ENCODE peak calls at places on chromosomes 6 and 20, in seven cellular contexts. One of them, this sample, is unnamed.
A peak's percentile ranks its signal among the peaks of the same experiment; 100 is the strongest.

GRCh38 chr6:151963001-151963400 is 155.5 kb downstream of the ESR1 start:
- DNase-seq in mesendoderm: no peak
- DNase-seq in IMR-90: no peak
- DNase-seq in H1: no peak
- DNase-seq in trophoblast cell: peak; percentile 28
- DNase-seq in neuronal stem cell: no peak
- DNase-seq in H9: no peak
- DNase-seq in this sample: no peak

GRCh38 chr6:49453221-49453620 is 9.8 kb downstream of the MMUT start:
- DNase-seq in mesendoderm: peak; percentile 13
- DNase-seq in H9: no peak
- DNase-seq in neuronal stem cell: no peak
- DNase-seq in IMR-90: no peak
- DNase-seq in H1: no peak
- DNase-seq in trophoblast cell: peak; percentile 19
- DNase-seq in this sample: peak; percentile 16

GRCh38 chr6:31559958-31560696 is 12.0 kb upstream of the LTA start:
- DNase-seq in H9: no peak
- DNase-seq in trophoblast cell: peak; percentile 39
- DNase-seq in IMR-90: peak; percentile 52
- DNase-seq in H1: no peak
- DNase-seq in mesendoderm: peak; percentile 83
- DNase-seq in neuronal stem cell: no peak
- DNase-seq in this sample: peak; percentile 80

GRCh38 chr20:10667077-10667401 is 6.8 kb downstream of the JAG1 start:
- DNase-seq in trophoblast cell: no peak
- DNase-seq in H1: no peak
- DNase-seq in IMR-90: no peak
- DNase-seq in H9: no peak
- DNase-seq in mesendoderm: no peak
- DNase-seq in neuronal stem cell: no peak
- DNase-seq in this sample: no peak

GRCh38 chr20:41275181-41275793 is 42.2 kb downstream of the ZHX3 start:
- DNase-seq in H9: no peak
- DNase-seq in neuronal stem cell: no peak
- DNase-seq in mesendoderm: no peak
- DNase-seq in IMR-90: peak; percentile 73
- DNase-seq in trophoblast cell: no peak
- DNase-seq in H1: no peak
- DNase-seq in this sample: peak; percentile 23

GRCh38 chr20:31608256-31608980 is 3.3 kb downstream of the ID1 start:
- DNase-seq in IMR-90: peak; percentile 48
- DNase-seq in H1: peak; percentile 87
- DNase-seq in trophoblast cell: peak; percentile 97
- DNase-seq in neuronal stem cell: peak; percentile 64
- DNase-seq in H9: peak; percentile 92
- DNase-seq in mesendoderm: peak; percentile 98
- DNase-seq in this sample: peak; percentile 85

GRCh38 chr6:160248538-160248937 is 10.1 kb downstream of the SLC22A2 start:
- DNase-seq in trophoblast cell: no peak
- DNase-seq in mesendoderm: no peak
- DNase-seq in H1: no peak
- DNase-seq in H9: no peak
- DNase-seq in IMR-90: no peak
- DNase-seq in neuronal stem cell: no peak
- DNase-seq in this sample: peak; percentile 1

GRCh38 chr20:23926941-23927872 is 47.7 kb upstream of the CST5 start:
- DNase-seq in neuronal stem cell: no peak
- DNase-seq in IMR-90: no peak
- DNase-seq in mesendoderm: no peak
- DNase-seq in trophoblast cell: peak; percentile 70
- DNase-seq in H9: no peak
- DNase-seq in H1: no peak
- DNase-seq in this sample: no peak

GRCh38 chr6:6925391-6926164 is 182.2 kb upstream of the RREB1 start:
- DNase-seq in mesendoderm: no peak
- DNase-seq in H9: no peak
- DNase-seq in IMR-90: peak; percentile 20
- DNase-seq in neuronal stem cell: no peak
- DNase-seq in H1: no peak
- DNase-seq in trophoblast cell: peak; percentile 69
- DNase-seq in this sample: peak; percentile 59

GRCh38 chr20:58659841-58660240 is 8.8 kb downstream of the STX16 start:
- DNase-seq in H1: peak; percentile 41
- DNase-seq in mesendoderm: peak; percentile 69
- DNase-seq in trophoblast cell: peak; percentile 36
- DNase-seq in H9: no peak
- DNase-seq in IMR-90: no peak
- DNase-seq in neuronal stem cell: no peak
- DNase-seq in this sample: no peak

GRCh38 chr6:163367388-163368183 is 46.9 kb upstream of the QKI start:
- DNase-seq in IMR-90: no peak
- DNase-seq in neuronal stem cell: no peak
- DNase-seq in H9: no peak
- DNase-seq in mesendoderm: no peak
- DNase-seq in trophoblast cell: peak; percentile 21
- DNase-seq in H1: no peak
- DNase-seq in this sample: no peak

GRCh38 chr6:28757429-28758045 is 166.2 kb downstream of the TRIM27 start:
- DNase-seq in neuronal stem cell: no peak
- DNase-seq in trophoblast cell: peak; percentile 54
- DNase-seq in mesendoderm: peak; percentile 75
- DNase-seq in H1: peak; percentile 73
- DNase-seq in IMR-90: no peak
- DNase-seq in H9: peak; percentile 58
- DNase-seq in this sample: no peak

GRCh38 chr6:43517503-43518357 is 841 bp downstream of the POLR1C start:
- DNase-seq in IMR-90: peak; percentile 16
- DNase-seq in trophoblast cell: no peak
- DNase-seq in H1: no peak
- DNase-seq in mesendoderm: peak; percentile 36
- DNase-seq in neuronal stem cell: no peak
- DNase-seq in H9: no peak
- DNase-seq in this sample: no peak

GRCh38 chr6:81241717-81242116 is 510.8 kb downstream of the TENT5A start:
- DNase-seq in trophoblast cell: peak; percentile 71
- DNase-seq in mesendoderm: peak; percentile 33
- DNase-seq in neuronal stem cell: no peak
- DNase-seq in H1: no peak
- DNase-seq in H9: no peak
- DNase-seq in IMR-90: peak; percentile 49
- DNase-seq in this sample: peak; percentile 38

GRCh38 chr20:50351541-50351940 is 158.6 kb upstream of the PTPN1 start:
- DNase-seq in mesendoderm: no peak
- DNase-seq in IMR-90: no peak
- DNase-seq in H9: no peak
- DNase-seq in H1: no peak
- DNase-seq in neuronal stem cell: no peak
- DNase-seq in trophoblast cell: no peak
- DNase-seq in this sample: no peak

GRCh38 chr6:2746557-2747061 is 4.1 kb downstream of the MYLK4 start:
- DNase-seq in trophoblast cell: peak; percentile 29
- DNase-seq in mesendoderm: peak; percentile 74
- DNase-seq in H9: no peak
- DNase-seq in H1: no peak
- DNase-seq in neuronal stem cell: peak; percentile 55
- DNase-seq in IMR-90: no peak
- DNase-seq in this sample: no peak

GRCh38 chr6:136103763-136104311 is 146.3 kb downstream of the MTFR2 start:
- DNase-seq in neuronal stem cell: peak; percentile 36
- DNase-seq in IMR-90: no peak
- DNase-seq in H9: peak; percentile 54
- DNase-seq in H1: peak; percentile 48
- DNase-seq in mesendoderm: peak; percentile 53
- DNase-seq in trophoblast cell: no peak
- DNase-seq in this sample: peak; percentile 89

GRCh38 chr20:5148581-5148980 is 21.8 kb downstream of the CDS2 start:
- DNase-seq in mesendoderm: no peak
- DNase-seq in trophoblast cell: no peak
- DNase-seq in H9: no peak
- DNase-seq in IMR-90: no peak
- DNase-seq in H1: no peak
- DNase-seq in neuronal stem cell: no peak
- DNase-seq in this sample: no peak

DNA sequence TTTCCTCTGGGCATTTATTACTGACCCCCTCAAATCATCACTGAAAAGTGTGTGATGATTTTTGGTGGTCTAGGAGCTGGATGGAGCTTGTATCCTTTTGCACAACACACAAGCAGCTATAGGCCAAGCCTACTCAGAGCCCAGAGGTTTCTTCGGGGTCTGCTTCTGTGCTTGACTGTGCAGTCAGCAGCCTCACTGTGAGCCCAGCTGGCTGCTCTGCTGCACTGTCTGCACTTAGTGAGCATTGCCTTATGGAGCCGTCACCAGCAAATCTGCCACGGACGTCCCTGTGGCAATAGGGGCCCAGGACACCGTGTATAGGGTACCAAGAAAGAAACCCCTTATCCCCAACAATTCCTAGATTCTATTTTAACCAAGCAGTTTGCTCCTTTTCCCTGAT is 38.6 kb upstream of the GMPR start:
- DNase-seq in H9: no peak
- DNase-seq in neuronal stem cell: no peak
- DNase-seq in H1: no peak
- DNase-seq in trophoblast cell: no peak
- DNase-seq in mesendoderm: no peak
- DNase-seq in IMR-90: no peak
- DNase-seq in this sample: peak; percentile 27
- H3K9ac ChIP-seq in H9: no peak overlapping the region
- H3K9ac ChIP-seq in neuronal stem cell: no peak overlapping the region
- H3K9ac ChIP-seq in H1: no peak overlapping the region
- H3K9ac ChIP-seq in trophoblast cell: peak overlapping the region; percentile 28
- H3K9ac ChIP-seq in mesendoderm: no peak overlapping the region
- H3K9ac ChIP-seq in IMR-90: no peak overlapping the region
- H3K9ac ChIP-seq in this sample: peak overlapping the region; percentile 61

GRCh38 chr6:116575227-116575626 is 3.9 kb downstream of the RWDD1 start:
- DNase-seq in IMR-90: no peak
- DNase-seq in H1: no peak
- DNase-seq in neuronal stem cell: no peak
- DNase-seq in H9: no peak
- DNase-seq in mesendoderm: peak; percentile 31
- DNase-seq in trophoblast cell: no peak
- DNase-seq in this sample: no peak
- H3K4ac ChIP-seq in IMR-90: no peak overlapping the region
- H3K4ac ChIP-seq in H1: no peak overlapping the region
- H3K4ac ChIP-seq in neuronal stem cell: no peak overlapping the region
- H3K4ac ChIP-seq in H9: no peak overlapping the region
- H3K4ac ChIP-seq in mesendoderm: no peak overlapping the region
- H3K4ac ChIP-seq in trophoblast cell: no peak overlapping the region
- H3K4ac ChIP-seq in this sample: no peak overlapping the region

GRCh38 chr6:150144294-150144868 is 1.5 kb downstream of the PPP1R14C start:
- DNase-seq in mesendoderm: no peak
- DNase-seq in trophoblast cell: no peak
- DNase-seq in H1: no peak
- DNase-seq in IMR-90: no peak
- DNase-seq in H9: no peak
- DNase-seq in neuronal stem cell: no peak
- DNase-seq in this sample: no peak

GRCh38 chr6:150142304-150142656 is 564 bp upstream of the PPP1R14C start:
- DNase-seq in H9: no peak
- DNase-seq in mesendoderm: peak; percentile 19
- DNase-seq in IMR-90: no peak
- DNase-seq in H1: no peak
- DNase-seq in trophoblast cell: peak; percentile 27
- DNase-seq in neuronal stem cell: no peak
- DNase-seq in this sample: peak; percentile 5

GRCh38 chr6:150140236-150140969 is 2.4 kb upstream of the PPP1R14C start:
- DNase-seq in trophoblast cell: no peak
- DNase-seq in mesendoderm: no peak
- DNase-seq in IMR-90: no peak
- DNase-seq in H1: no peak
- DNase-seq in neuronal stem cell: no peak
- DNase-seq in H9: no peak
- DNase-seq in this sample: no peak

GRCh38 chr6:150143521-150144293 is 863 bp downstream of the PPP1R14C start:
- DNase-seq in neuronal stem cell: peak; percentile 29
- DNase-seq in H9: no peak
- DNase-seq in trophoblast cell: no peak
- DNase-seq in IMR-90: no peak
- DNase-seq in H1: peak; percentile 59
- DNase-seq in mesendoderm: no peak
- DNase-seq in this sample: no peak

DNA sequence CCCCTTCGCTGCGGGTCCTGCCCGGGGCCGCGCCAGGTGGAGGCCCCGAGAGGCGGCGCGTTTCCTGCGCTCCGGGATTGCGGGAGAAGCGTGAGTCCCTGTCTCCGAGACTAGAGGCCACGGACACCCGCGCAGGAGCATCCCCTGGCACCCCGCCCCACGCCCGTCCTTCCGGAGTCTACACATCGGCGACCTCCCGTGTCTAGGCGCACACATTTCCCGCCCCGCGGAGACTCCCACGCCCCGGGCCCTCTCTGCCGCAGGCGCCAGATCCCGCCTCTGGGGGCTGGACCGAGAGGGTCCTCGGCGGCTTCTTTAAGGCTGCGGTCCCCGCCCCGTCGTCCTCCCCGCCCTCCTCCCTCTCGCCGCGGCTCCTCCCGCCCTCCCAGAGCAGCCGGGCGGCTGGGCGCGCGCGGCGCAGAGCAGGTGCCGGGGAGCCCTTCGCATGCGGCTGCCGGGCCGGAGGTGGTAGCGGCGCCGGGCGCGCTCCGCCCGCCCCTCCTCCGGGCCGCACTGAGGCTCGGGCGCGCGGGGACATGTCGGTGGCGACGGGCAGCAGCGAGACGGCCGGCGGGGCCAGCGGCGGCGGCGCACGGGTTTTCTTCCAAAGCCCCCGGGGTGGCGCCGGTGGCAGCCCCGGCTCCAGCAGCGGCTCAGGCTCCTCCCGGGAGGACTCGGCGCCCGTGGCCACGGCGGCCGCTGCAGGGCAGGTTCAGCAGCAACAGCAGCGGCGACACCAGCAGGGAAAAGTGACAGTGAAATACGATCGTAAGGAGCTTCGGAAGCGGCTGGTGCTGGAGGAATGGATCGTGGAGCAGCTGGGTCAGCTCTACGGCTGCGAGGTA is at the start of gene PPP1R14C:
- DNase-seq in H9: peak; percentile 68
- DNase-seq in IMR-90: no peak
- DNase-seq in neuronal stem cell: peak; percentile 58
- DNase-seq in trophoblast cell: peak; percentile 27
- DNase-seq in H1: peak; percentile 75
- DNase-seq in mesendoderm: peak; percentile 63
- DNase-seq in this sample: no peak
- H3K9ac ChIP-seq in H9: no peak within 1 kb of the TSS
- H3K9ac ChIP-seq in IMR-90: no peak within 1 kb of the TSS
- H3K9ac ChIP-seq in neuronal stem cell: peak within 1 kb of the TSS; percentile 79
- H3K9ac ChIP-seq in trophoblast cell: no peak within 1 kb of the TSS
- H3K9ac ChIP-seq in H1: no peak within 1 kb of the TSS
- H3K9ac ChIP-seq in mesendoderm: no peak within 1 kb of the TSS
- H3K9ac ChIP-seq in this sample: peak within 1 kb of the TSS; percentile 51

GRCh38 chr20:14360386-14360785 is 23.0 kb upstream of the FLRT3 start:
- DNase-seq in neuronal stem cell: no peak
- DNase-seq in H9: no peak
- DNase-seq in trophoblast cell: no peak
- DNase-seq in IMR-90: peak; percentile 20
- DNase-seq in mesendoderm: no peak
- DNase-seq in H1: no peak
- DNase-seq in this sample: no peak

GRCh38 chr20:14361509-14362179 is 24.2 kb upstream of the FLRT3 start:
- DNase-seq in IMR-90: no peak
- DNase-seq in mesendoderm: no peak
- DNase-seq in neuronal stem cell: no peak
- DNase-seq in trophoblast cell: no peak
- DNase-seq in H9: no peak
- DNase-seq in H1: no peak
- DNase-seq in this sample: no peak

GRCh38 chr20:14355791-14356190 is 18.4 kb upstream of the FLRT3 start:
- DNase-seq in H9: no peak
- DNase-seq in H1: no peak
- DNase-seq in neuronal stem cell: no peak
- DNase-seq in IMR-90: no peak
- DNase-seq in mesendoderm: peak; percentile 80
- DNase-seq in trophoblast cell: peak; percentile 50
- DNase-seq in this sample: no peak
- H3K4ac ChIP-seq in H9: no peak overlapping the region
- H3K4ac ChIP-seq in H1: no peak overlapping the region
- H3K4ac ChIP-seq in neuronal stem cell: no peak overlapping the region
- H3K4ac ChIP-seq in IMR-90: no peak overlapping the region
- H3K4ac ChIP-seq in mesendoderm: no peak overlapping the region
- H3K4ac ChIP-seq in trophoblast cell: no peak overlapping the region
- H3K4ac ChIP-seq in this sample: no peak overlapping the region